ENCODE peak calls at places on chromosomes 1 and 21, in ten cellular contexts. One of them, this sample, is unnamed.

GRCh38 chr21:43354016-43354420 is 72.9 kb downstream of the SIK1 start:
- DNase-seq in pancreas: no peak
- DNase-seq in AG04450: no peak
- DNase-seq in endothelial cell: no peak
- DNase-seq in right lobe of liver: no peak
- DNase-seq in ovary: no peak
- DNase-seq in BJ: no peak
- DNase-seq in esophagus squamous epithelium: no peak
- DNase-seq in lung: no peak
- DNase-seq in progenitor cell of endocrine pancreas: no peak
- DNase-seq in this sample: no peak

GRCh38 chr1:25068829-25069228 is 138.8 kb upstream of the RUNX3 start:
- DNase-seq in pancreas: no peak
- DNase-seq in AG04450: no peak
- DNase-seq in endothelial cell: no peak
- DNase-seq in right lobe of liver: peak
- DNase-seq in ovary: no peak
- DNase-seq in BJ: no peak
- DNase-seq in esophagus squamous epithelium: no peak
- DNase-seq in lung: no peak
- DNase-seq in progenitor cell of endocrine pancreas: no peak
- DNase-seq in this sample: no peak

GRCh38 chr1:8649027-8649426 is 168.4 kb downstream of the RERE start:
- DNase-seq in pancreas: no peak
- DNase-seq in AG04450: no peak
- DNase-seq in endothelial cell: no peak
- DNase-seq in right lobe of liver: no peak
- DNase-seq in ovary: no peak
- DNase-seq in BJ: no peak
- DNase-seq in esophagus squamous epithelium: no peak
- DNase-seq in lung: no peak
- DNase-seq in progenitor cell of endocrine pancreas: no peak
- DNase-seq in this sample: peak

GRCh38 chr1:111990026-111990877 is 784 bp upstream of the KCND3 start:
- DNase-seq in pancreas: peak
- DNase-seq in AG04450: no peak
- DNase-seq in endothelial cell: peak
- DNase-seq in right lobe of liver: peak
- DNase-seq in ovary: peak
- DNase-seq in BJ: no peak
- DNase-seq in esophagus squamous epithelium: no peak
- DNase-seq in lung: no peak
- DNase-seq in progenitor cell of endocrine pancreas: no peak
- DNase-seq in this sample: peak

GRCh38 chr1:10969267-10969970 is 43.0 kb upstream of the TARDBP start:
- DNase-seq in pancreas: no peak
- DNase-seq in AG04450: no peak
- DNase-seq in endothelial cell: no peak
- DNase-seq in right lobe of liver: no peak
- DNase-seq in ovary: no peak
- DNase-seq in BJ: no peak
- DNase-seq in esophagus squamous epithelium: no peak
- DNase-seq in lung: no peak
- DNase-seq in progenitor cell of endocrine pancreas: no peak
- DNase-seq in this sample: no peak

GRCh38 chr1:66380452-66381212 is 153.3 kb upstream of the SGIP1 start:
- DNase-seq in pancreas: no peak
- DNase-seq in AG04450: no peak
- DNase-seq in endothelial cell: no peak
- DNase-seq in right lobe of liver: no peak
- DNase-seq in ovary: no peak
- DNase-seq in BJ: no peak
- DNase-seq in esophagus squamous epithelium: peak
- DNase-seq in lung: no peak
- DNase-seq in progenitor cell of endocrine pancreas: no peak
- DNase-seq in this sample: no peak

GRCh38 chr1:157367091-157367739 is 185.1 kb downstream of the FCRL5 start:
- DNase-seq in pancreas: no peak
- DNase-seq in AG04450: no peak
- DNase-seq in endothelial cell: no peak
- DNase-seq in right lobe of liver: no peak
- DNase-seq in ovary: no peak
- DNase-seq in BJ: no peak
- DNase-seq in esophagus squamous epithelium: no peak
- DNase-seq in lung: no peak
- DNase-seq in progenitor cell of endocrine pancreas: no peak
- DNase-seq in this sample: no peak

GRCh38 chr1:17123196-17124045 is 4.2 kb upstream of the PADI2 start:
- DNase-seq in pancreas: no peak
- DNase-seq in AG04450: no peak
- DNase-seq in endothelial cell: no peak
- DNase-seq in right lobe of liver: no peak
- DNase-seq in ovary: no peak
- DNase-seq in BJ: no peak
- DNase-seq in esophagus squamous epithelium: no peak
- DNase-seq in lung: no peak
- DNase-seq in progenitor cell of endocrine pancreas: no peak
- DNase-seq in this sample: no peak

GRCh38 chr1:247681288-247681897 is 1.9 kb upstream of the OR13G1 start:
- DNase-seq in pancreas: peak
- DNase-seq in AG04450: no peak
- DNase-seq in endothelial cell: peak
- DNase-seq in right lobe of liver: no peak
- DNase-seq in ovary: no peak
- DNase-seq in BJ: no peak
- DNase-seq in esophagus squamous epithelium: no peak
- DNase-seq in lung: peak
- DNase-seq in progenitor cell of endocrine pancreas: peak
- DNase-seq in this sample: peak

GRCh38 chr1:100463809-100464424 is 74.0 kb upstream of the GPR88 start:
- DNase-seq in pancreas: peak
- DNase-seq in AG04450: no peak
- DNase-seq in endothelial cell: peak
- DNase-seq in right lobe of liver: peak
- DNase-seq in ovary: peak
- DNase-seq in BJ: no peak
- DNase-seq in esophagus squamous epithelium: no peak
- DNase-seq in lung: peak
- DNase-seq in progenitor cell of endocrine pancreas: peak
- DNase-seq in this sample: peak

GRCh38 chr1:183106166-183106565 is 79.9 kb upstream of the LAMC2 start:
- DNase-seq in pancreas: no peak
- DNase-seq in AG04450: peak
- DNase-seq in endothelial cell: no peak
- DNase-seq in right lobe of liver: no peak
- DNase-seq in ovary: no peak
- DNase-seq in BJ: no peak
- DNase-seq in esophagus squamous epithelium: no peak
- DNase-seq in lung: no peak
- DNase-seq in progenitor cell of endocrine pancreas: no peak
- DNase-seq in this sample: no peak

GRCh38 chr21:18369115-18369514 is 34.5 kb downstream of the TMPRSS15 start:
- DNase-seq in pancreas: no peak
- DNase-seq in AG04450: no peak
- DNase-seq in endothelial cell: peak
- DNase-seq in right lobe of liver: no peak
- DNase-seq in ovary: no peak
- DNase-seq in BJ: no peak
- DNase-seq in esophagus squamous epithelium: no peak
- DNase-seq in lung: no peak
- DNase-seq in progenitor cell of endocrine pancreas: no peak
- DNase-seq in this sample: no peak

DNA sequence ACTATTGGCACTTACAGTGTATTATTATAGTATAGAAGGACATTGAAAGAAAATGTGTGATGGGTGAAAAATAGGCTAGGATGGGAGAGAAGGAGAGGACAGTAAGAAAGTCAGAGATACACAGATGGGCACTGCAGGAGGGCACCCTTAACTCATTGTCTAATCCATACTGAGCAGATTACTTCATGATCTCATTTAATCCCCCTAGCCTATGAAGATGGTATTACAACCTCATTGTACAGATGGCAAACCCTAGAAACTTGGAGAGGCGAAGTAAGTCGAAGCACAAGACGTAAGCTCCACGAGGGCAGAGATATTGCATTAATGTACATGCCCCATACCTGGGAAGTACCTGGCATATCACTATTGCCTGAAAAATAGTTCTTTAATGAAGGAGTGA is 346.9 kb upstream of the DAB1 start:
- DNase-seq in pancreas: no peak
- DNase-seq in AG04450: no peak
- DNase-seq in endothelial cell: no peak
- DNase-seq in right lobe of liver: no peak
- DNase-seq in ovary: no peak
- DNase-seq in BJ: no peak
- DNase-seq in esophagus squamous epithelium: no peak
- DNase-seq in lung: no peak
- DNase-seq in progenitor cell of endocrine pancreas: no peak
- DNase-seq in this sample: no peak
- TF ChIP-seq CTCF in pancreas: no peak
- TF ChIP-seq CTCF in AG04450: peak
- TF ChIP-seq CTCF in endothelial cell: peak
- TF ChIP-seq CTCF in right lobe of liver: peak
- TF ChIP-seq CTCF in ovary: no peak
- TF ChIP-seq CTCF in BJ: peak
- TF ChIP-seq CTCF in esophagus squamous epithelium: no peak
- TF ChIP-seq CTCF in lung: no peak
- TF ChIP-seq CTCF in progenitor cell of endocrine pancreas: peak
- TF ChIP-seq CTCF in this sample: peak

GRCh38 chr1:20266642-20267041 is 24.0 kb upstream of the VWA5B1 start:
- DNase-seq in pancreas: no peak
- DNase-seq in AG04450: no peak
- DNase-seq in endothelial cell: no peak
- DNase-seq in right lobe of liver: no peak
- DNase-seq in ovary: no peak
- DNase-seq in BJ: no peak
- DNase-seq in esophagus squamous epithelium: no peak
- DNase-seq in lung: no peak
- DNase-seq in progenitor cell of endocrine pancreas: no peak
- DNase-seq in this sample: no peak
- TF ChIP-seq CTCF in pancreas: no peak
- TF ChIP-seq CTCF in AG04450: no peak
- TF ChIP-seq CTCF in endothelial cell: no peak
- TF ChIP-seq CTCF in right lobe of liver: no peak
- TF ChIP-seq CTCF in ovary: no peak
- TF ChIP-seq CTCF in BJ: no peak
- TF ChIP-seq CTCF in esophagus squamous epithelium: no peak
- TF ChIP-seq CTCF in lung: no peak
- TF ChIP-seq CTCF in progenitor cell of endocrine pancreas: no peak
- TF ChIP-seq CTCF in this sample: no peak

GRCh38 chr1:88608139-88608943 is 75.7 kb upstream of the PKN2 start:
- DNase-seq in pancreas: no peak
- DNase-seq in AG04450: peak
- DNase-seq in endothelial cell: peak
- DNase-seq in right lobe of liver: no peak
- DNase-seq in ovary: no peak
- DNase-seq in BJ: no peak
- DNase-seq in esophagus squamous epithelium: no peak
- DNase-seq in lung: no peak
- DNase-seq in progenitor cell of endocrine pancreas: no peak
- DNase-seq in this sample: peak
- TF ChIP-seq CTCF in pancreas: no peak
- TF ChIP-seq CTCF in AG04450: peak
- TF ChIP-seq CTCF in endothelial cell: peak
- TF ChIP-seq CTCF in right lobe of liver: peak
- TF ChIP-seq CTCF in ovary: no peak
- TF ChIP-seq CTCF in BJ: peak
- TF ChIP-seq CTCF in esophagus squamous epithelium: no peak
- TF ChIP-seq CTCF in lung: no peak
- TF ChIP-seq CTCF in progenitor cell of endocrine pancreas: peak
- TF ChIP-seq CTCF in this sample: peak

GRCh38 chr1:21439721-21440629 is at the start of gene NBPF3:
- DNase-seq in pancreas: peak
- DNase-seq in AG04450: peak
- DNase-seq in endothelial cell: peak
- DNase-seq in right lobe of liver: peak
- DNase-seq in ovary: peak
- DNase-seq in BJ: peak
- DNase-seq in esophagus squamous epithelium: peak
- DNase-seq in lung: peak
- DNase-seq in progenitor cell of endocrine pancreas: peak
- DNase-seq in this sample: peak

GRCh38 chr1:21436488-21437340 is 3.2 kb upstream of the NBPF3 start:
- DNase-seq in pancreas: peak
- DNase-seq in AG04450: no peak
- DNase-seq in endothelial cell: peak
- DNase-seq in right lobe of liver: no peak
- DNase-seq in ovary: peak
- DNase-seq in BJ: no peak
- DNase-seq in esophagus squamous epithelium: no peak
- DNase-seq in lung: no peak
- DNase-seq in progenitor cell of endocrine pancreas: no peak
- DNase-seq in this sample: no peak

GRCh38 chr1:21439345-21439720 is 604 bp upstream of the NBPF3 start:
- DNase-seq in pancreas: no peak
- DNase-seq in AG04450: no peak
- DNase-seq in endothelial cell: no peak
- DNase-seq in right lobe of liver: no peak
- DNase-seq in ovary: no peak
- DNase-seq in BJ: no peak
- DNase-seq in esophagus squamous epithelium: no peak
- DNase-seq in lung: no peak
- DNase-seq in progenitor cell of endocrine pancreas: no peak
- DNase-seq in this sample: no peak

GRCh38 chr1:21435646-21436487 is 4.1 kb upstream of the NBPF3 start:
- DNase-seq in pancreas: peak
- DNase-seq in AG04450: no peak
- DNase-seq in endothelial cell: no peak
- DNase-seq in right lobe of liver: no peak
- DNase-seq in ovary: peak
- DNase-seq in BJ: no peak
- DNase-seq in esophagus squamous epithelium: no peak
- DNase-seq in lung: no peak
- DNase-seq in progenitor cell of endocrine pancreas: no peak
- DNase-seq in this sample: no peak

GRCh38 chr1:21437341-21437640 is 2.6 kb upstream of the NBPF3 start:
- DNase-seq in pancreas: no peak
- DNase-seq in AG04450: no peak
- DNase-seq in endothelial cell: no peak
- DNase-seq in right lobe of liver: no peak
- DNase-seq in ovary: no peak
- DNase-seq in BJ: no peak
- DNase-seq in esophagus squamous epithelium: no peak
- DNase-seq in lung: no peak
- DNase-seq in progenitor cell of endocrine pancreas: no peak
- DNase-seq in this sample: no peak
- TF ChIP-seq CTCF in pancreas: no peak
- TF ChIP-seq CTCF in AG04450: no peak
- TF ChIP-seq CTCF in endothelial cell: no peak
- TF ChIP-seq CTCF in right lobe of liver: no peak
- TF ChIP-seq CTCF in ovary: no peak
- TF ChIP-seq CTCF in BJ: no peak
- TF ChIP-seq CTCF in esophagus squamous epithelium: no peak
- TF ChIP-seq CTCF in lung: no peak
- TF ChIP-seq CTCF in progenitor cell of endocrine pancreas: no peak
- TF ChIP-seq CTCF in this sample: no peak